ENCODE peak calls at places on chromosomes 11 and 22, in five cellular contexts. S is left ventricle myocardium inferior, N is tibial nerve, R is heart right ventricle, M is PC-3. C is an unnamed sample.

GRCh38 chr11:93389737-93390136 is 59.2 kb downstream of the DEUP1 start:
- DNase-seq in S (no peak), N (no peak), R (no peak), M (no peak), C (no peak)

GRCh38 chr11:24078056-24078455 is 418.8 kb upstream of the LUZP2 start:
- DNase-seq in S (no peak), N (no peak), R (no peak), M (no peak), C (no peak)

GRCh38 chr11:11500744-11501487 is 120.9 kb downstream of the GALNT18 start:
- DNase-seq in S (no peak), N (no peak), R (no peak), M (no peak), C (no peak)

GRCh38 chr11:1564535-1565172 is 7.4 kb downstream of the DUSP8 start:
- DNase-seq in S (peak), N (no peak), R (peak), M (peak), C (no peak)

GRCh38 chr11:71566081-71566620 is 788 bp downstream of the KRTAP5-10 start:
- DNase-seq in S (no peak), N (no peak), R (no peak), M (peak), C (no peak)

GRCh38 chr22:35330258-35330861 is 30.7 kb downstream of the TOM1 start:
- DNase-seq in S (peak), N (peak), R (peak), M (peak), C (no peak)

GRCh38 chr11:123409886-123410549 is 20.1 kb upstream of the GRAMD1B start:
- DNase-seq in S (no peak), N (no peak), R (no peak), M (no peak), C (no peak)

GRCh38 chr11:82771781-82772180 is 38.1 kb upstream of the FAM181B start:
- DNase-seq in S (no peak), N (no peak), R (no peak), M (peak), C (no peak)

GRCh38 chr11:11349870-11350325 is 3.2 kb downstream of the CSNK2A3 start:
- DNase-seq in S (no peak), N (no peak), R (no peak), M (peak), C (no peak)

GRCh38 chr11:69437001-69437875 is 44.2 kb upstream of the LINC01488 start:
- DNase-seq in S (no peak), N (no peak), R (no peak), M (peak), C (no peak)

GRCh38 chr11:20089796-20090653 is 70.2 kb downstream of the DBX1 start:
- DNase-seq in S (no peak), N (no peak), R (no peak), M (no peak), C (no peak)

GRCh38 chr11:8989411-8989810 is 14.4 kb downstream of the NRIP3 start:
- DNase-seq in S (no peak), N (no peak), R (no peak), M (peak), C (no peak)

GRCh38 chr11:126133902-126134301 is 71.2 kb upstream of the CDON start:
- DNase-seq in S (no peak), N (no peak), R (no peak), M (no peak), C (no peak)

GRCh38 chr11:80280737-80281136 is 839.9 kb upstream of the TENM4 start:
- DNase-seq in S (peak), N (no peak), R (no peak), M (no peak), C (no peak)

GRCh38 chr22:31492151-31492550 is 2.5 kb upstream of the EIF4ENIF1 start:
- DNase-seq in S (no peak), N (no peak), R (no peak), M (no peak), C (no peak)

GRCh38 chr11:1072116-1072820 is 2.4 kb upstream of the MUC2 start:
- DNase-seq in S (peak), N (no peak), R (peak), M (peak), C (no peak)

GRCh38 chr22:39296535-39296934 is 22.9 kb downstream of the RPL3 start:
- DNase-seq in S (no peak), N (no peak), R (no peak), M (no peak), C (no peak)
- H3K27ac ChIP-seq in S (peak), N (peak), R (peak), M (no peak), C (no peak)

GRCh38 chr22:17942721-17943120 is 81.6 kb downstream of the MICAL3 start:
- DNase-seq in S (no peak), N (no peak), R (no peak), M (no peak), C (no peak)

GRCh38 chr22:17939579-17939978 is 84.8 kb downstream of the MICAL3 start:
- DNase-seq in S (no peak), N (no peak), R (no peak), M (no peak), C (no peak)

GRCh38 chr22:17939011-17939410 is 85.3 kb downstream of the MICAL3 start:
- DNase-seq in S (no peak), N (no peak), R (no peak), M (no peak), C (no peak)

GRCh38 chr22:17941501-17942406 is 82.6 kb downstream of the MICAL3 start:
- DNase-seq in S (no peak), N (no peak), R (no peak), M (no peak), C (no peak)

DNA sequence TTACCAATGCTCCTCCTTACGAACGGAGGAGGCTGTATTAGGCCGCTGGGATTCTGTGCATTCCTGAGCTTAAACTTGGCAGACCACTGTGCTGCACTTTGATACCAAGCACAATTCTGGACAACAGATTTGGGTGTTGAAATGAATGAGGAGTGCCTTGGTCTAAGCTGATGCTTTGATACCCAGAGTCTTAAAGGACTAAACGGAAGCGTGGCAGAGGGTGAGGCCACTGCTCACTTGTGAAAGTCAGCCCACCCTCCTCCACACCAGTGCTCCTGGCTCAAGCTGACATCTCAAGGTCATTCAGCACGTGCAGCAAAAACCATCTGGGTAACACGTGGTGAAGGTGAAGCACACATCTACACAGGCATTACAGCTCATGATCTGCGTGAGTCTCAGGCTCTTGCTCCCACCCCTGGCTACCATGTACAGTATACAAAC is 85.9 kb downstream of the MICAL3 start:
- DNase-seq in S (no peak), N (no peak), R (no peak), M (no peak), C (no peak)
- H3K27ac ChIP-seq in S (peak), N (peak), R (peak), M (no peak), C (no peak)

GRCh38 chr22:41257696-41258095 is 17.0 kb upstream of the CHADL start:
- DNase-seq in S (no peak), N (no peak), R (no peak), M (no peak), C (no peak)

GRCh38 chr22:41254230-41254629 is 13.5 kb upstream of the CHADL start:
- DNase-seq in S (no peak), N (no peak), R (no peak), M (no peak), C (no peak)

GRCh38 chr22:41256898-41257260 is 16.1 kb upstream of the CHADL start:
- DNase-seq in S (no peak), N (no peak), R (peak), M (peak), C (no peak)

GRCh38 chr22:41252365-41252764 is 11.6 kb upstream of the CHADL start:
- DNase-seq in S (no peak), N (no peak), R (no peak), M (no peak), C (no peak)

DNA sequence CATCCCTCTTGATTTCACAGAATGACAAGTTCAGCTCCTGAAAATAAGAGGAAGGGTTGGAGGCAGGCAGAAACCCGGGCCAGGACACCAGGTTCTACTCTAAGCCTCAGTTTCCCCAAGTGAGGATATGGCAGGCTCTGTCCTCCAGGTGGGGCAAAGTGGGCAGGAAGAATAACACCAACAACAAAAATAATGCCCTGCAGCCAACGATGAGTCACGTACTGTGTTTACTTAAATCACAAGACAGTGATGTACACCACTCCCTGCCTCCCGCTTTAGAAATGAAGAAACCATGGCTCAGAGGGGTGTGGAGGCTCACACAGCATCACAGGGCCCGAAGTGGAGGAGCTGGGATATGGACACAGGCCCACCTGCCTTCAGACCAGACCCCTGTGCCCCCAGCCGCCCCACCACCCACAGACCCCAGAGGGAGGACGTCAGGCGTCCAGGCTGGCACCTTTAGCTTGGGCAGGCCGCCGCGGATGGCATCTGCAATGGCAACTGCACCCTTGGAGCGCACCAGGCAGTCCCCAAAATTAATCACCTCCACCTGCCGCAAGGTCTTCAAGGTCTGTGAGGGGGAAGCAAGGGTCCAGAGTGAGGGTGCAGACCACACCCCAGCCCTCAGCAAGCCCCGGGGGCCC is 15.6 kb upstream of the CHADL start:
- DNase-seq in S (no peak), N (no peak), R (no peak), M (peak), C (no peak)
- H3K27ac ChIP-seq in S (peak), N (peak), R (no peak), M (peak), C (no peak)

GRCh38 chr22:25165785-25166184 is 33.9 kb upstream of the CRYBB3 start:
- DNase-seq in S (no peak), N (no peak), R (no peak), M (no peak), C (no peak)
- H3K27ac ChIP-seq in S (no peak), N (no peak), R (peak), M (no peak), C (no peak)

DNA sequence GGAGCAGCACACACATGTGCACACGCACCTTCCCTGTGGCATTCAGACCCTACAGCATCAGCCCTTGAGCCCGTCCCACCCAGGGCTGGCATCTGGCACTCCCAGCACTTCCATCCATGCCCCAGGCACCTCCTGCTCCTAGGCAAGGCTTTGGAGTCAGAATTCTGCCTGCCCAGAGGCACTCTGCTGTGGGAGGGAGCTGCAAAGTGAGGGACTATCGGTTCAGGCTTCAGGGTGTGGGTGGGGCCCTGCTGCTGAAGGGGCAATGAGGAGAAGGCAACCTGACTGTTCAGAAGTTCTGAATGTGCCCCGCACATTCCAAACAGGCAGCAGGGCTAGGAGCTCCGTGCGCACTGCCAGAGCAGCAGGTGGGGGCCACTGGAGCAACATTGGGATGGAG is 39.7 kb downstream of the NECTIN1 start:
- DNase-seq in S (no peak), N (no peak), R (no peak), M (no peak), C (no peak)
- H3K27ac ChIP-seq in S (no peak), N (no peak), R (no peak), M (no peak), C (no peak)

GRCh38 chr22:32837803-32838202 is 36.3 kb downstream of the TIMP3 start:
- DNase-seq in S (no peak), N (no peak), R (no peak), M (no peak), C (no peak)

GRCh38 chr22:32841175-32841574 is 39.7 kb downstream of the TIMP3 start:
- DNase-seq in S (no peak), N (no peak), R (no peak), M (no peak), C (no peak)

GRCh38 chr22:32842486-32842885 is 41.0 kb downstream of the TIMP3 start:
- DNase-seq in S (no peak), N (no peak), R (no peak), M (no peak), C (no peak)

GRCh38 chr22:32837142-32837541 is 35.6 kb downstream of the TIMP3 start:
- DNase-seq in S (no peak), N (no peak), R (no peak), M (no peak), C (no peak)

DNA sequence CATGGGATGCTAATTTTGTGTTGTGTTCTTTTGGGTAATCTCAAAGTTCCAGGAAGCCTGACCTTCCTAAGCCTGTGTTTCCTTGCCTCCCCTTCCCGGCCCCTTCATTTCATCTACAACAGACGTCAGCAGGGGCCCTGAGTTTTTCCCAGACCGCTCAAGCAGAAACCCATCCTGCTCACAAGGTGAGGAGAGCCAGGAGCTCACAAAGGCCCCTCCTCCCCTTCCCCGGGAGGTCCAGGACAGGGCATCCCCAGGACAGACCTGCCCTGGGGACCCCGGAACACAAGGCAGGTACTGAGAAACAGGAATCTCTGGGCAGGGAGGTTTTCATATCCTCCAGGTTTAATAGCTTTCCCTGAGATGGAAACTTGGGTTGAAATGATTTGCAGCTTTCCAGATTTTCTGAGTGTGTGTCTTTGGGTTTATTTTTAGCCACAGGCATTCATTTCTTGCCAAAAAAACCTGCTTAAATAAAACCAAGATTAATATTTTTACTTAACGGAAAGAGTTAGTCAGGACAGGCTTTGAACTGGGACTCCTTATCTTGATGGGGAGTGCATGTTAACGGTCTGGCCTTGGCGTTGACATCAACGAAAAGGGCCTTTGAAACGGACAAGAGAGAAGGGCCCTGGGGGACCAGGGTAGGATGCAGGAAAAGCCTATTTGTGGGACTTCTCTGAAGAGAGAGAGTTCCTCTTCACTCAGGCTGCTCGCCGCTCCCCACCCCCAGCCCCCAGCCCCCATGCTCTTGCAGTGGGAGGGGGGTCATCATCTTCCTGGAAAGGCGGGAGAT is 38.5 kb downstream of the TIMP3 start:
- DNase-seq in S (peak), N (no peak), R (no peak), M (no peak), C (no peak)
- H3K27ac ChIP-seq in S (peak), N (peak), R (peak), M (no peak), C (no peak)

GRCh38 chr11:86152901-86153300 is 84.0 kb upstream of the PICALM start:
- DNase-seq in S (no peak), N (no peak), R (no peak), M (no peak), C (no peak)
- H3K27ac ChIP-seq in S (no peak), N (peak), R (peak), M (no peak), C (peak)

GRCh38 chr22:43199541-43199940 is 12.6 kb upstream of the TTLL12 start:
- DNase-seq in S (no peak), N (no peak), R (no peak), M (no peak), C (no peak)

GRCh38 chr22:43201486-43202219 is 14.7 kb upstream of the TTLL12 start:
- DNase-seq in S (no peak), N (no peak), R (no peak), M (no peak), C (no peak)

GRCh38 chr22:43198936-43199335 is 12.0 kb upstream of the TTLL12 start:
- DNase-seq in S (no peak), N (no peak), R (no peak), M (peak), C (no peak)

GRCh38 chr22:43200555-43200954 is 13.6 kb upstream of the TTLL12 start:
- DNase-seq in S (no peak), N (no peak), R (no peak), M (no peak), C (no peak)

DNA sequence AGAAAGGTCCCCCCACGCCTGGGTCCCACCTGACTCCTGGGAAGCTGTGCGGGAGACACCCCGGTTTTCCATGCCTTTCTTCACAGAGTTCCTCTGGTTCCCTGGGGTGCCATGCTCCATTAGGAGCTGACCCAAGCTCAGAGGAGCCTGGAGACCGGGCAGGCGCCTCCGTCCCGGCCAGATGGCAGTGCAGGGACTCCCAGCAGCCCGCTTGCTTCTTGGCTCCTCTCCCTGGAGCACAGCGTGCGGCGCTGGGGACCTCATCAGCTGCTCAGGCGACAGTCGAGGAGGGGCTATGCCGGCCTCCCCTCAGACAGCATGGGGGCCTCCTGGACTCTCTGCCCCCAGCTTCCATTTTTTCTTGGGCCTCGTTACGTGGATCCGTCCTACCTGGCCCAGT is 13.1 kb upstream of the TTLL12 start:
- DNase-seq in S (no peak), N (no peak), R (no peak), M (no peak), C (no peak)
- H3K27ac ChIP-seq in S (no peak), N (no peak), R (no peak), M (no peak), C (no peak)

DNA sequence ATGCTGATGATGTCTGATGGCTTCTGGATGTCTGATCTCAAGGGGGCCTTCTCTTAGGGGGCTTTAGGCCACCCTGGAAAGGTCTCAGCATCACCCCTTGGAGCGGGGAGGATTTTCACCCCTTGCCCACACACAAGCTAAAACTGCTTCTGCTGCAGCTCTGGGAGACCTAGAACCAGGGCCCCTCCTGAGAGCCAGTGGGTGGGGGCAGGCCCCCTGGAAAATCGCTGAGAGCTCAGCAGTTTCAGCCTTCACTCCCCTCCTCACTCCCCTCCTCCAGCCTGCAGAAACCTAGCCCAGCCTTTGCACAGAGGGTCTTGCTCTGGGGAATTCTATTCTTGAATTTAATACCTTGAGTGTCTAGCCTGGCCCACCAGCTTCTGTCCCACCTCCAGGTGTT is 17.2 kb downstream of the CD6 start:
- DNase-seq in S (no peak), N (no peak), R (no peak), M (no peak), C (no peak)
- H3K27ac ChIP-seq in S (no peak), N (no peak), R (no peak), M (no peak), C (no peak)

GRCh38 chr22:16804882-16805281 is 20.3 kb downstream of the XKR3 start:
- DNase-seq in S (no peak), N (no peak), R (no peak), M (no peak), C (no peak)

GRCh38 chr22:16806401-16806800 is 18.8 kb downstream of the XKR3 start:
- DNase-seq in S (no peak), N (no peak), R (no peak), M (no peak), C (no peak)

GRCh38 chr22:16810188-16810802 is 14.9 kb downstream of the XKR3 start:
- DNase-seq in S (no peak), N (no peak), R (no peak), M (no peak), C (no peak)

GRCh38 chr22:16808744-16809143 is 16.5 kb downstream of the XKR3 start:
- DNase-seq in S (no peak), N (no peak), R (no peak), M (no peak), C (no peak)

DNA sequence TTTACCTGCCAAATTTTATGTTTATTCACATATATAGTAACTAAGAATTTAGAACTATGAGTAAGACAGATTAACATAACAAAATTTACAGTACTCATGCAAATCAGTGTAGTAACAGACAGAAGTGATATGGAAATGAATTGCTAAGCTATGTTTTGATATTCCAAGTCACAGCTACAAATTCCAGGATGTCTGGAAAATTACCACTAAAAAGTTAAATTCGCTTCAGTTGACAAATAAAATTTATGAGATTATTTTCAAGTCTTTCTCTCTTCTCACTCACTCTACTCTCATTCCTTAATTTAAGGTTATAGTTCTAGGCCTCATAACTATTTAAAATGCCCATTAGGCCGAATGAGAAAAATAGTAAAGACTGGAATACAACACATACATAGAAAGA is 18.1 kb downstream of the XKR3 start:
- DNase-seq in S (no peak), N (no peak), R (no peak), M (no peak), C (no peak)
- H3K27ac ChIP-seq in S (no peak), N (no peak), R (no peak), M (no peak), C (no peak)